ENCODE peak calls at places on chromosomes 5 and 9, in four cellular contexts. One of them, this sample, is unnamed. For H3K27me3, the result is how much of the 10 kb centered on the place peaks cover.

GRCh38 chr5:73120222-73121108 is at the start of gene TMEM171:
- DNase-seq in heart left ventricle: no peak
- DNase-seq in bronchial epithelial cell: peak
- DNase-seq in adrenal gland: no peak
- DNase-seq in this sample: no peak

GRCh38 chr5:92641031-92641962 is 939.7 kb downstream of the NR2F1-AS1 start:
- DNase-seq in heart left ventricle: no peak
- DNase-seq in bronchial epithelial cell: peak
- DNase-seq in adrenal gland: peak
- DNase-seq in this sample: peak

GRCh38 chr5:126610163-126610562 is 9.4 kb downstream of the PHAX start:
- DNase-seq in heart left ventricle: no peak
- DNase-seq in bronchial epithelial cell: no peak
- DNase-seq in adrenal gland: no peak
- DNase-seq in this sample: no peak

GRCh38 chr5:127076730-127077129 is 3.4 kb upstream of the C5orf63 start:
- DNase-seq in heart left ventricle: no peak
- DNase-seq in bronchial epithelial cell: peak
- DNase-seq in adrenal gland: peak
- DNase-seq in this sample: no peak

GRCh38 chr9:69931340-69931739 is 110.7 kb downstream of the CFAP95 start:
- DNase-seq in heart left ventricle: no peak
- DNase-seq in bronchial epithelial cell: peak
- DNase-seq in adrenal gland: no peak
- DNase-seq in this sample: peak

GRCh38 chr5:151384106-151384505 is 36.7 kb upstream of the SLC36A2 start:
- DNase-seq in heart left ventricle: no peak
- DNase-seq in bronchial epithelial cell: peak
- DNase-seq in adrenal gland: no peak
- DNase-seq in this sample: no peak

GRCh38 chr9:108831496-108832178 is 24.1 kb downstream of the ACTL7B start:
- DNase-seq in heart left ventricle: no peak
- DNase-seq in bronchial epithelial cell: peak
- DNase-seq in adrenal gland: no peak
- DNase-seq in this sample: no peak

GRCh38 chr5:135644196-135644766 is 65.5 kb upstream of the CXCL14 start:
- DNase-seq in heart left ventricle: no peak
- DNase-seq in bronchial epithelial cell: no peak
- DNase-seq in adrenal gland: no peak
- DNase-seq in this sample: no peak

GRCh38 chr5:159619826-159620225 is 289.5 kb upstream of the IL12B start:
- DNase-seq in heart left ventricle: no peak
- DNase-seq in bronchial epithelial cell: no peak
- DNase-seq in adrenal gland: no peak
- DNase-seq in this sample: no peak

GRCh38 chr9:83477571-83477970 is 60.6 kb downstream of the FRMD3 start:
- DNase-seq in heart left ventricle: no peak
- DNase-seq in bronchial epithelial cell: peak
- DNase-seq in adrenal gland: no peak
- DNase-seq in this sample: peak

GRCh38 chr5:55633574-55634203 is 78.4 kb downstream of the SLC38A9 start:
- DNase-seq in heart left ventricle: peak
- DNase-seq in bronchial epithelial cell: peak
- DNase-seq in adrenal gland: peak
- DNase-seq in this sample: no peak

GRCh38 chr9:133470988-133471387 is 7.9 kb downstream of the SLC2A6 start:
- DNase-seq in heart left ventricle: no peak
- DNase-seq in bronchial epithelial cell: no peak
- DNase-seq in adrenal gland: no peak
- DNase-seq in this sample: no peak

GRCh38 chr9:79953908-79954307 is 382.1 kb downstream of the TLE4 start:
- DNase-seq in heart left ventricle: no peak
- DNase-seq in bronchial epithelial cell: no peak
- DNase-seq in adrenal gland: no peak
- DNase-seq in this sample: no peak

GRCh38 chr5:113296681-113297080 is 138.1 kb downstream of the TSSK1B start:
- DNase-seq in heart left ventricle: no peak
- DNase-seq in bronchial epithelial cell: peak
- DNase-seq in adrenal gland: no peak
- DNase-seq in this sample: no peak

GRCh38 chr5:126016256-126016655 is 407.0 kb upstream of the GRAMD2B start:
- DNase-seq in heart left ventricle: peak
- DNase-seq in bronchial epithelial cell: no peak
- DNase-seq in adrenal gland: peak
- DNase-seq in this sample: peak

GRCh38 chr9:110939053-110939452 is 99.2 kb downstream of the LPAR1 start:
- DNase-seq in heart left ventricle: no peak
- DNase-seq in bronchial epithelial cell: no peak
- DNase-seq in adrenal gland: no peak
- DNase-seq in this sample: no peak

DNA sequence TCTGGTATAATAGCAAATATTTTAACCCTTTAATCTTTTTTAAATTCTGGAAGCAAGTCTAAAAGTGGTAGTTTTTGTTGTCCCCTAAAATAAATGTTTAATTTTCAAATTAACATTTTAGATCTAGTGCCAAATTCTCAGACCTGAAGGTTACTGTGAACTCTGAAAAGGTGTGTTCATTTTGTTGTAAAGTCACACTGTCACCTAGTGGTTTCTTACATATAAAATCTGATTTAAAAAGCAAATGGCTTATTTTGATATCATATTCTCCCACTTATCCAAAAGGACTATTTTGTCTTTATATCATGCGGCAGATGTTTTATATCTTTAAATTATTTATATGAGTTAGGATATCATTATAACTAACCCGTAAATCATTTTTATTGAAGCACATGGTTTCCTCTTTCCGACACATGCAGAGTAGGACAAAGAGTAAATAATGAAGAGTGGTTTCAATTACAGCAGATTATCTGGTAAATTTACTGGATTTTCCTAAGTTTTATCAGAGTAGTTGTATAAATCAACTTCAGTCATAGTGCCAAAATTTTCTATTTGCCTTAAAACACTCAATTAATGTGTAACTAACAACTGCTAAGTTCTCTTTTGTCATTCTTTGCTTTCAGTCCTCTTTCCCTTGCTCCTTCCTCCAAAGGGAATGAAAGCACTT is 189.4 kb downstream of the COX7C start:
- DNase-seq in heart left ventricle: no peak
- DNase-seq in bronchial epithelial cell: no peak
- DNase-seq in adrenal gland: no peak
- DNase-seq in this sample: no peak
- TF ChIP-seq CTCF in heart left ventricle: no peak
- TF ChIP-seq CTCF in bronchial epithelial cell: no peak
- TF ChIP-seq CTCF in adrenal gland: no peak
- TF ChIP-seq CTCF in this sample: no peak

DNA sequence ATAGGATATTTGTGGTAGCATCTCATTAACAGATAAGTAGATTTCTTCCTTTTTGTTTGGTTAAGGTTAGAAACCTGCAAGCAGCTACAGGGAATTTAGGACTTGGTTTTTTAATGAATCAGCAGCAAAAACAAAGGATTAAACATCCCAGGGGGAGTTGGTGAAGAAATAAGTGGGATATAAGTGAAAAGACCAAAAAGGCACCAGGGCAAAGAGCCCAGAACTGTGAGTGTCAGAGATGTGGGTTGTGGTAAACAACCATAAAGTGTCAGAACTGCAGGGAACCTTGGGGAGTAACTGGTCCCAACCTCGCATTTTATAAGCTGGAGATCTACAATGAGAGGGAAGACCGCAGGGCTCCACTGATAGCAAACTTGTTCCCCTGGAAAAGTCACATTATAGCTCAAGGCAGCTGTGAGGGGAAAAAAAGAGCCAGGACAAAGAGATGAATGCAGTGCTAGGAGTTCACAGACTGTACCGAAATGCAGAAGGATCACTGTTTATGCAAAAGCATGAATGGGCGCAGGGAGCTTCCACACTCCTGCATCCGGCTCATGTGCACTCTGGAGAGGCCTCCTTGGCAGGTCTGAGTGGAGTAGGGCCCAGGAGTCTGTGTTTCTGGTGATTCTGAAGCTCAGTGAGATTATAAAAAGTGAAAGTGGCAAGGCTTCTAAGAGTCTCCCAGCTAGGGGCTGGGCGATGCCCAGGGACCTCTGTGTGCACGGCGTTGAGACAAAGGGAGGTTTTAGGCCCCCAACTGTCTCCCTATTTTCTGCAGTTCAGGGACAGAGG is 156.3 kb downstream of the GOLPH3 start:
- DNase-seq in heart left ventricle: no peak
- DNase-seq in bronchial epithelial cell: no peak
- DNase-seq in adrenal gland: no peak
- DNase-seq in this sample: no peak
- H3K27me3 ChIP-seq in heart left ventricle: under half
- H3K27me3 ChIP-seq in bronchial epithelial cell: under half
- H3K27me3 ChIP-seq in adrenal gland: under half
- H3K27me3 ChIP-seq in this sample: under half

DNA sequence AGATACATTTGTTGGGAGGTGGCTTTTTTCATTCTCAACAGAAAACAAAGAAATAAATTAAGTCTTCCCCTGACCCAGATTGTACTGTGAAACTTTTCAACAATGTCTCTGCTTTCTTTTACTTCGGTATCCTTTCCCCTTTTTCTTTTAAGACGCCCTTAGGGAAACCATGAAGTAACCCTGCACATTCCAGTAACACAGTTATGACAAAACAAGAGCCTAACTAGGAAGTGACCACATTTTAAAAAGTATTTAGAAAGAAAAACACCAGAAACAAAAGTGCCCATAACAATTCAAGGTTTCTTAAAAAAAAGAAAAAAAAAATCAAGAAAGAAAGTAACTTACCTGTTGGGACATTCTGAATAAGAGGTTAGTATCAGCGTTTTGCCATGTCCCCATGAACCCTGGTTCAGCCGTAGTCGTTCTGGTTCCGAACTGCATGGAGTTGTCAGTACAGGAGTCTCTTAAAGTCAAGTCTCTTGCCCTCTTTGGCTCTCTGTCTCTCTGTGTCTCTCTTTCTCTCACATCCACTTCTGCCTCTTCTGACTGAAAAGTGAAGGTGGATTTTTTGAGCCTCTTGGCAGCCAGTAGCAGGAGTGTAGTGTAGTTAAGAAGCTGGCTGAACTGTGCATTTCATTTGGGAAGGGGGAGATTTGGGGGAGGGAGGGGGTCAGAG is 142.9 kb downstream of the BNC2 start:
- DNase-seq in heart left ventricle: no peak
- DNase-seq in bronchial epithelial cell: no peak
- DNase-seq in adrenal gland: no peak
- DNase-seq in this sample: no peak
- H3K4me3 ChIP-seq in heart left ventricle: peak
- H3K4me3 ChIP-seq in bronchial epithelial cell: peak
- H3K4me3 ChIP-seq in adrenal gland: no peak
- H3K4me3 ChIP-seq in this sample: peak

DNA sequence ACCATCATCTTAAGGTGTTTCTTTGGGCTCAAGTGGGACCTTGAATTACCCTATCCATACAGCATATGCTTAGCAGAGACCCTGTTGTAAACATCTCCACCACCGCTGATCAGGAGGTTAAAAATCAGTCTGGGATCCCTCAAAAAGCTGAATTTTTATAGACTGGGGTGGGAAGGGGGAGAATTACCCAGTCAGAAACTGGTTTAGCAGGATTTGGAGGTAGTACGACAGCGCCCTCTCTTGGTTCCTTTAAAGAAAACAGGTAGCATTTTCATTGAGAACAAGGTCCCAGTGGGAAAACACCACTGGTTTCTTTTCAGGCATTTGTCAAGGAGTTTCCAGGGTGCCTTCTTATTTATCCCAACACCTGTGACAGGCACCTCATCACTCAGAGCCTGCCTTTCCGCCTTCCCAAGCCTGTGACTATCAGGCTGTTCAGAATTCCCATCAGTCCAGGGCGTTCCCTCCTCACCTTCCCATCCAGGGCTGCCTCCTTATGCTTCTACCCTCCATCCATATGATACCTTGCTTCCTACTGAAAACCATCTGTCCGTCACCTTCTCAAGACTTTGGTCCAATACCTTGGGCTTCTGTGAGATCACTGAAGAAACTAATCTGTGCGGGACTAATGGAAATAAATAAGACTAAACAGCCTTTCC is 203.8 kb upstream of the RAI14 start:
- DNase-seq in heart left ventricle: no peak
- DNase-seq in bronchial epithelial cell: peak
- DNase-seq in adrenal gland: no peak
- DNase-seq in this sample: no peak
- TF ChIP-seq CTCF in heart left ventricle: no peak
- TF ChIP-seq CTCF in bronchial epithelial cell: peak
- TF ChIP-seq CTCF in adrenal gland: no peak
- TF ChIP-seq CTCF in this sample: peak

GRCh38 chr5:172641359-172642045 is 439 bp downstream of the NEURL1B start:
- DNase-seq in heart left ventricle: peak
- DNase-seq in bronchial epithelial cell: no peak
- DNase-seq in adrenal gland: no peak
- DNase-seq in this sample: peak

GRCh38 chr5:172642926-172643325 is 1.9 kb downstream of the NEURL1B start:
- DNase-seq in heart left ventricle: no peak
- DNase-seq in bronchial epithelial cell: no peak
- DNase-seq in adrenal gland: no peak
- DNase-seq in this sample: no peak

GRCh38 chr5:172642046-172642409 is 965 bp downstream of the NEURL1B start:
- DNase-seq in heart left ventricle: no peak
- DNase-seq in bronchial epithelial cell: no peak
- DNase-seq in adrenal gland: no peak
- DNase-seq in this sample: no peak

GRCh38 chr5:172643392-172643871 is 2.4 kb downstream of the NEURL1B start:
- DNase-seq in heart left ventricle: no peak
- DNase-seq in bronchial epithelial cell: no peak
- DNase-seq in adrenal gland: no peak
- DNase-seq in this sample: no peak

DNA sequence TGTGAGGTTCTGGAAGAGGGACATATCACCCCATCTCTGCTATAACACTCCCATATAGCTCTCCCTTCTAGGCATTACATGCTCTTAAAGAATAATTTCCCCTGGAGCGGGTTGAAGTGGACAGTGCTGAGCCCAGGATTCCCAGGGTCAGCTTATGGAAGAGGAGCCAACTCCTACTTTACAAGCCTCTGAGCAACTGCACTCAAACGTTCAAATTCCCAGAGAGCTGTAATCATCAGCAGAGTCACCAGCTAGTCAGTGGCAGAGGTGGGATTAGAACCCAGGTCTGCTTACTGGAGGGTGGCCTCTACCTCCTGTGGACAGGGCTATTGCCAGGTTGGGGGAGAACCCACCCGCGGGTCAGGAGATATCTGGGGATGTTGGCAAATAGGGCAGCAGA is 1.4 kb downstream of the NEURL1B start:
- DNase-seq in heart left ventricle: peak
- DNase-seq in bronchial epithelial cell: no peak
- DNase-seq in adrenal gland: no peak
- DNase-seq in this sample: no peak
- H3K27me3 ChIP-seq in heart left ventricle: under half
- H3K27me3 ChIP-seq in bronchial epithelial cell: under half
- H3K27me3 ChIP-seq in adrenal gland: under half
- H3K27me3 ChIP-seq in this sample: under half